ENCODE peak calls at places on chromosomes 16 and 17, in four cellular contexts. Z is uterus; W is astrocyte of the spinal cord; L is CD8-positive, alpha-beta T cell. V is an unnamed sample.
A peak's percentile ranks its signal among the peaks of the same experiment; 100 is the strongest.

GRCh38 chr17:49076575-49077384 is 55.8 kb upstream of the B4GALNT2 start:
- DNase-seq in Z (no peak), W (peak; percentile 93), L (no peak), V (peak; percentile 7)

GRCh38 chr17:10754109-10754508 is 24.3 kb upstream of the TMEM220 start:
- DNase-seq in Z (no peak), W (no peak), L (no peak), V (no peak)

GRCh38 chr16:48003226-48003907 is 152.4 kb downstream of the ABCC12 start:
- DNase-seq in Z (no peak), W (no peak), L (no peak), V (no peak)

GRCh38 chr16:50133214-50133613 is 19.9 kb upstream of the TENT4B start:
- DNase-seq in Z (no peak), W (no peak), L (no peak), V (no peak)

GRCh38 chr17:6361733-6362132 is 73.2 kb downstream of the AIPL1 start:
- DNase-seq in Z (no peak), W (no peak), L (no peak), V (no peak)

GRCh38 chr17:32569171-32570080 is 82.6 kb downstream of the CDK5R1 start:
- DNase-seq in Z (no peak), W (no peak), L (no peak), V (no peak)

GRCh38 chr17:44044092-44044491 is 22.4 kb downstream of the LSM12 start:
- DNase-seq in Z (peak; percentile 43), W (no peak), L (no peak), V (no peak)

GRCh38 chr17:6642592-6642991 is 1.7 kb downstream of the TXNDC17 start:
- DNase-seq in Z (no peak), W (no peak), L (no peak), V (no peak)

GRCh38 chr16:67613808-67614207 is 31.1 kb upstream of the CARMIL2 start:
- DNase-seq in Z (no peak), W (no peak), L (no peak), V (no peak)

GRCh38 chr16:6008656-6009055 is 911.1 kb upstream of the EEF2KMT start:
- DNase-seq in Z (no peak), W (no peak), L (no peak), V (no peak)

GRCh38 chr16:1812732-1813163 is 13.9 kb downstream of the HAGH start:
- DNase-seq in Z (no peak), W (peak; percentile 38), L (peak; percentile 66), V (peak; percentile 82)

GRCh38 chr16:86975445-86975844 is 341.7 kb downstream of the C16orf95 start:
- DNase-seq in Z (no peak), W (peak; percentile 98), L (no peak), V (peak; percentile 10)

GRCh38 chr16:81997738-81998137 is 13.5 kb downstream of the SDR42E1 start:
- DNase-seq in Z (peak; percentile 45), W (peak; percentile 84), L (no peak), V (no peak)

GRCh38 chr16:68784226-68784625 is 47.1 kb downstream of the CDH1 start:
- DNase-seq in Z (no peak), W (no peak), L (no peak), V (no peak)

GRCh38 chr17:65514541-65514940 is 46.9 kb downstream of the AXIN2 start:
- DNase-seq in Z (no peak), W (no peak), L (no peak), V (no peak)

GRCh38 chr16:58518980-58519368 is 3.7 kb downstream of the SETD6 start:
- DNase-seq in Z (no peak), W (no peak), L (no peak), V (no peak)

GRCh38 chr16:87571868-87572244 is 30.5 kb upstream of the JPH3 start:
- DNase-seq in Z (no peak), W (no peak), L (no peak), V (no peak)

GRCh38 chr17:10812674-10813073 is 8.8 kb upstream of the TMEM238L start:
- DNase-seq in Z (no peak), W (no peak), L (no peak), V (no peak)

GRCh38 chr16:17211797-17212196 is 259.0 kb downstream of the XYLT1 start:
- DNase-seq in Z (no peak), W (no peak), L (peak; percentile 41), V (no peak)

GRCh38 chr17:82228278-82228841 is 482 bp upstream of the SLC16A3 start:
- DNase-seq in Z (no peak), W (no peak), L (peak; percentile 61), V (no peak)

GRCh38 chr16:1037023-1037933 is 35.3 kb upstream of the SSTR5 start:
- DNase-seq in Z (no peak), W (no peak), L (no peak), V (no peak)

GRCh38 chr16:14628806-14629611 is 1.1 kb downstream of the PARN start:
- DNase-seq in Z (no peak), W (no peak), L (no peak), V (no peak)

GRCh38 chr17:29789186-29790170 is 140.6 kb downstream of the SSH2 start:
- DNase-seq in Z (no peak), W (no peak), L (no peak), V (no peak)

GRCh38 chr17:7992924-7993323 is 9.5 kb upstream of the GUCY2D start:
- DNase-seq in Z (no peak), W (no peak), L (peak; percentile 22), V (no peak)

GRCh38 chr16:19393226-19394074 is 24.2 kb upstream of the TMC5 start:
- DNase-seq in Z (no peak), W (peak; percentile 42), L (no peak), V (peak; percentile 61)

GRCh38 chr16:50263940-50264929 is 2.1 kb upstream of the ADCY7 start:
- DNase-seq in Z (no peak), W (peak; percentile 33), L (no peak), V (no peak)

GRCh38 chr17:46949291-46950174 is 26.6 kb downstream of the GOSR2 start:
- DNase-seq in Z (no peak), W (no peak), L (no peak), V (no peak)

GRCh38 chr17:82583720-82584234 is 64.2 kb downstream of the FOXK2 start:
- DNase-seq in Z (no peak), W (no peak), L (peak; percentile 63), V (no peak)

GRCh38 chr16:77171750-77172635 is 19.0 kb upstream of the MON1B start:
- DNase-seq in Z (peak; percentile 34), W (peak; percentile 65), L (no peak), V (peak; percentile 53)

GRCh38 chr16:27431773-27432599 is 30.0 kb downstream of the IL21R start:
- DNase-seq in Z (no peak), W (no peak), L (peak; percentile 22), V (no peak)

GRCh38 chr16:54361813-54362212 is 75.2 kb upstream of the IRX3 start:
- DNase-seq in Z (no peak), W (no peak), L (no peak), V (no peak)

GRCh38 chr17:81966343-81967243 is 5.6 kb upstream of the NOTUM start:
- DNase-seq in Z (no peak), W (no peak), L (no peak), V (no peak)

GRCh38 chr16:88393034-88393433 is 10.3 kb downstream of the ZNF469 start:
- DNase-seq in Z (no peak), W (no peak), L (no peak), V (no peak)

GRCh38 chr16:67235816-67236547 is 9.1 kb downstream of the TMEM208 start:
- DNase-seq in Z (no peak), W (no peak), L (peak; percentile 48), V (no peak)

GRCh38 chr17:48077555-48077954 is 23.7 kb downstream of the CBX1 start:
- DNase-seq in Z (no peak), W (no peak), L (no peak), V (no peak)

DNA sequence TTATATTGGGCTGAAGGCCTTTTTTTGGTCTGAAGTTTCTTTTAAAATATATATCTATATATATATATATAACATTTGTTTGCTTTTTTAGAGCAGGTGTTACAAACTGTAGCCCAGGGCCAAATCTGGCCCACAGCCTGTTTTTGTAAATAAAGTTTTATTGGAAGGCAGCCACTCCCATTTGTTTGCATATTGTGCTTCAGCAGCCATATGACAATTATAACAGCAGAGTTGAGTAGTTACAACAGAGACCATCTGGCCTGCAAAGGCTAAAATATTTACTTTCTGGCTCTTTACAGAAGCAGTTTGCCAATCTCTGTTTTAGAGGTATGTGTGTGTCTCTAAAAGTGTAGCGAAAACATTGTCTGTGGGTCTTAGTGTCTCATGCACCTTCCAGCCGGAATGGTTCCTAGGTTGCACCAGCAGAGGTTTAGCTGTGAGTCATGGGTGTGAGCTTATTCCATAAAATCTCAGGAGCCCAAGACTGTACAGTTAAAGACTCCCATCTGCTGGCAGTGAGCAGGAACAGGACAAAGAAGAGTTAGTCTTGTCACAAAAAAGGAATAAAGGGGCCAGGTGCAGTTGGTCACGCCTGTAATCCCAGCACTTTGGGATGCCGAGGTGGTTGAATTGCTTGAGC is 23.8 kb downstream of the LCMT1 start:
- DNase-seq in Z (no peak), W (peak; percentile 57), L (no peak), V (peak; percentile 87)
- TF ChIP-seq CTCF in Z (no peak), W (peak; percentile 43), L (no peak), V (peak; percentile 66)

DNA sequence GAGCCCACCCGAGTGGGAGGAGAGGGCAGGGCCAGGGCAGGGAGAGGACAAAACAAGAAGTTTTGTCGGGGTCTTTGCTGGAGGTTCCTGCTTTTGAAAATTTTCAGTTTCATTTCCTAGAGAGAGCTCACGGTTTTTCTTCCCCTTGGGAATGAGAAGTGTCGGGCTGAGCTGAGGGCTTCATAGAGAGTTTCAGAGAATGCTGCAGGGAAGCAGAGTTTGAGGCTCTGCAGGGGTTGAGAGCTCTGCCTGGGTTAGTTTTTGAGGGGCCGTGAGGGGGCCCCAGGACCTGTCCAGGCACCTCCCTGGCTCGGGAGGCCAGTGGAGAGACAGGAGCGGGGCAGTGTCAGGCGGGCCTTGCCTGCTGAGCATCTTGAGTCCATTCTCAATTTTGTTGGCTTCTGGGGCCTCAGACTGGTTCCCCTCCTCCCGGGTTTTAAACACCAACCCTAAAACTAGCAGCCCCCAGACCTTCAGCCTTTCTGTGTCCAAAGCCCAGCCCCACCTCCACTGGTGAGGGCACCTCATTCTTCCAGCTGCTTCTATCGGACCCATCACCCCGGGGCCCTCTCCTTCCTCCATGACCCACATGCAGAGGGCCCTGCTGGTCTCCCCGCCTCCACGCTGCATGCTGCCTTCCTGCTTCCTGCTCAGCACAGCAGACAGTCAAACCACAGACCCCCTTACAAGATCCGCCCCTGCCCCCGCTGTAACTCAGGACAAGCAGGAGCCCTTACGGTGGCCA is 3.6 kb downstream of the RNF213 start:
- DNase-seq in Z (no peak), W (no peak), L (peak; percentile 75), V (no peak)
- H3K4me3 ChIP-seq in Z (peak overlapping the region; percentile 15), W (no peak overlapping the region), L (peak overlapping the region; percentile 88), V (no peak overlapping the region)

DNA sequence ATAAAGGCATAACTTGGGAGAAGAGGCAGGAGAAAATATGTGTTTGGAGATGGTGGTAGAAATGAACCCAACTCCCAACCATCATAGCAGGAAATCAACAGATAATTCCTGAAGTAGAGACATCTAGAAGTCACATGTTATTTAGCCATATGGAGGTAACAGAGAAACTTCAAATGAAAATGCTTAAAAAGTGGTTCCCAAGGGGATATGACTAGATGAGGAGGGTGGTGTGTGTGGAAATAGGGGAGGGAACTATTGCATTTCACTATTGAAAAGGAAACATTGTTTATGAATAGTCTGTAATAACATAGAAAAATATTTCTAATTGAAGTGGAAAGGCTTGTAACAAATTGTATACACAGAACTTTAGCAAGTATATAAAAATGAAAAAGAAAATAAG is 412.0 kb downstream of the SHISA9 start:
- DNase-seq in Z (no peak), W (no peak), L (no peak), V (no peak)
- TF ChIP-seq CTCF in Z (no peak), W (no peak), L (no peak), V (no peak)

DNA sequence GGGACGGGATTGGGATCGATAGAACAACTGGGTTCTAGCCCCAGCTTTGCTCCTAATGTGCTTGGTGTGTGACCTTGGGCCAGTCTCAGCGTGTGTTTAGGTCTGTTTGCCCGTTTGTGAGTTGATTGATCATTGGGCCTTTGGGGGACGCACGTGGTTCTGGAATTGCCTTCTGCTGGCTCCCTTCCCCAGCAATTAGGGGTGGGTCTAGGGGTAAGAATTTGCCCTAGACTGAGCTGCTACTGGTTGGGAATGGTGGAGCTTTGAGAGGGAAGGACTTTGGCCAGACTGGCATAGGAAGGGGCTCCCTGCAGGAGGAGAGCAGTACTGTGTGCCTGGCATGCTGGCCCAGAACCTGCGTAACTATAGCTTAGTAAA is 1.5 kb downstream of the SPNS2 start:
- DNase-seq in Z (no peak), W (no peak), L (no peak), V (no peak)
- H3K4me3 ChIP-seq in Z (peak overlapping the region; percentile 22), W (no peak overlapping the region), L (peak overlapping the region; percentile 52), V (no peak overlapping the region)

V was measured in LNCaP clone FGC.